ENCODE peak calls at places on chromosomes 2 and 18, in nine cellular contexts. U, H, I, Y, F, O, N, J and X are unnamed samples.

GRCh38 chr2:45237128-45237527 is 227.9 kb upstream of the SIX2 start:
- DNase-seq in Y (no peak), O (no peak), H (no peak), U (no peak), N (no peak), J (no peak), F (no peak), I (no peak), X (no peak)

GRCh38 chr2:38128653-38129052 is 52.7 kb upstream of the CYP1B1 start:
- DNase-seq in U (no peak), O (no peak), H (no peak), F (no peak), I (no peak), Y (peak; percentile 81), J (peak; percentile 52), N (no peak), X (no peak)

GRCh38 chr18:80037869-80038630 is 3.8 kb downstream of the RBFA start:
- DNase-seq in N (no peak), U (no peak), I (no peak), H (no peak), F (no peak), J (no peak), Y (no peak), O (no peak), X (no peak)

GRCh38 chr2:207470700-207471070 is 59.1 kb upstream of the CREB1 start:
- DNase-seq in N (no peak), U (no peak), J (no peak), O (no peak), Y (no peak), F (no peak), I (no peak), H (peak; percentile 49), X (no peak)

GRCh38 chr2:112181571-112182290 is 43.5 kb downstream of the FBLN7 start:
- DNase-seq in J (no peak), F (no peak), I (no peak), O (no peak), Y (no peak), U (no peak), H (no peak), N (no peak), X (no peak)

GRCh38 chr2:218285604-218286003 is 6.7 kb downstream of the TMBIM1 start:
- DNase-seq in O (peak; percentile 75), U (no peak), J (peak; percentile 50), N (no peak), I (no peak), H (no peak), F (no peak), Y (no peak), X (peak; percentile 91)

GRCh38 chr2:74831693-74832530 is 2.0 kb upstream of the HK2 start:
- DNase-seq in Y (no peak), U (no peak), F (no peak), H (no peak), O (no peak), J (no peak), N (no peak), I (no peak), X (no peak)

GRCh38 chr18:31428211-31428610 is 19.3 kb upstream of the DSG3 start:
- DNase-seq in F (no peak), H (no peak), I (no peak), O (no peak), Y (no peak), J (no peak), U (no peak), N (no peak), X (no peak)

GRCh38 chr2:37417321-37417720 is 72.9 kb downstream of the QPCT start:
- DNase-seq in Y (no peak), O (no peak), I (no peak), N (no peak), H (no peak), F (no peak), U (no peak), J (no peak), X (no peak)

GRCh38 chr2:191501390-191502168 is 176.4 kb upstream of the NABP1 start:
- DNase-seq in J (no peak), U (no peak), I (peak; percentile 48), Y (no peak), H (no peak), O (no peak), N (peak; percentile 59), F (no peak), X (no peak)

GRCh38 chr2:67451086-67451832 is 54.1 kb downstream of the ETAA1 start:
- DNase-seq in O (no peak), H (peak; percentile 2), J (no peak), N (peak; percentile 62), Y (no peak), I (no peak), U (no peak), F (no peak), X (no peak)

GRCh38 chr2:56981554-56981953 is 797.8 kb downstream of the CCDC85A start:
- DNase-seq in F (no peak), O (no peak), U (no peak), Y (no peak), J (no peak), H (no peak), N (no peak), I (no peak), X (no peak)

GRCh38 chr2:196324212-196324611 is 152.8 kb upstream of the STK17B start:
- DNase-seq in N (no peak), Y (no peak), O (no peak), I (no peak), U (no peak), J (no peak), H (no peak), F (no peak), X (no peak)

GRCh38 chr2:145860083-145860482 is 1340.2 kb upstream of the ZEB2 start:
- DNase-seq in Y (no peak), H (no peak), U (no peak), N (no peak), I (no peak), J (no peak), F (no peak), O (no peak), X (no peak)

GRCh38 chr2:28055325-28055970 is 164.9 kb downstream of the BABAM2 start:
- DNase-seq in O (no peak), U (no peak), F (no peak), J (no peak), N (peak; percentile 47), Y (no peak), H (no peak), I (no peak), X (no peak)

GRCh38 chr2:10125842-10126596 is 3.5 kb downstream of the RRM2 start:
- DNase-seq in Y (no peak), I (no peak), U (no peak), O (no peak), F (no peak), J (no peak), H (no peak), N (no peak), X (no peak)
- H3K36me3 ChIP-seq in Y (no peaks in the 10 kb centered on the region), I (peaks cover 14% of the 10 kb centered on the region), U (peaks cover 29% of the 10 kb centered on the region), O (no peaks in the 10 kb centered on the region), F (no peaks in the 10 kb centered on the region), J (no peaks in the 10 kb centered on the region), H (peaks cover 69% of the 10 kb centered on the region), N (no peaks in the 10 kb centered on the region), X (no peaks in the 10 kb centered on the region)

GRCh38 chr2:230814616-230815015 is 50.1 kb upstream of the ITM2C start:
- DNase-seq in O (no peak), Y (no peak), J (no peak), H (no peak), F (no peak), N (peak; percentile 35), U (peak; percentile 22), I (no peak), X (no peak)
- TF ChIP-seq CTCF in O (peak; percentile 29), Y (no peak), J (peak; percentile 5), H (peak; percentile 57), F (no peak), N (peak; percentile 14), U (peak; percentile 53), I (peak; percentile 59), X (peak; percentile 18)

DNA sequence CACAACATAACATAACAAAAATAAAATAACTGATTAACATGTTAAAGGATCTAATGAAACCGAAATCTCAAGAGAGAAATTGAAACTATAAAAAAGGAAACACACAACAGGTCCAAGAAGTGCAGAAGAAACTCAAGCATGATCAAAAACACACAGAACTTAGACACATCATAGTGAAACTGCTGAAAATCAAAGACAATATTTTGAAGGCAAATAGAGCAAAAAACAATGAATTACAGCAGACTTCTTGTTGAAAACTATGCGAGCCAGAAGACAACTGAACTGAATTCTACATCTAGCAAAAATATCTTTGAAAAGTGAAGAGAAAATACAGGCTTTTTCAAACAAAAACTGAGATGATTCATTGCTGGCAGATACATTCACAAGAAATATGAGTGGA is 61.3 kb downstream of the UGP2 start:
- DNase-seq in U (no peak), F (no peak), Y (no peak), I (no peak), J (no peak), N (no peak), H (no peak), O (no peak), X (no peak)
- H3K9me3 ChIP-seq in U (no peaks in the 10 kb centered on the region), F (no peaks in the 10 kb centered on the region), Y (no peaks in the 10 kb centered on the region), I (peaks cover 24% of the 10 kb centered on the region), J (no peaks in the 10 kb centered on the region), N (no peaks in the 10 kb centered on the region), H (no peaks in the 10 kb centered on the region), O (peaks cover 23% of the 10 kb centered on the region), X (no peaks in the 10 kb centered on the region)

GRCh38 chr18:21550510-21550970 is 50.0 kb downstream of the ESCO1 start:
- DNase-seq in N (no peak), I (no peak), H (no peak), O (no peak), F (no peak), J (no peak), U (no peak), Y (no peak), X (no peak)
- H3K36me3 ChIP-seq in N (peaks cover 2% of the 10 kb centered on the region), I (peaks cover 27% of the 10 kb centered on the region), H (no peaks in the 10 kb centered on the region), O (peaks cover 34% of the 10 kb centered on the region), F (peaks cover 24% of the 10 kb centered on the region), J (no peaks in the 10 kb centered on the region), U (no peaks in the 10 kb centered on the region), Y (peaks cover 11% of the 10 kb centered on the region), X (no peaks in the 10 kb centered on the region)

DNA sequence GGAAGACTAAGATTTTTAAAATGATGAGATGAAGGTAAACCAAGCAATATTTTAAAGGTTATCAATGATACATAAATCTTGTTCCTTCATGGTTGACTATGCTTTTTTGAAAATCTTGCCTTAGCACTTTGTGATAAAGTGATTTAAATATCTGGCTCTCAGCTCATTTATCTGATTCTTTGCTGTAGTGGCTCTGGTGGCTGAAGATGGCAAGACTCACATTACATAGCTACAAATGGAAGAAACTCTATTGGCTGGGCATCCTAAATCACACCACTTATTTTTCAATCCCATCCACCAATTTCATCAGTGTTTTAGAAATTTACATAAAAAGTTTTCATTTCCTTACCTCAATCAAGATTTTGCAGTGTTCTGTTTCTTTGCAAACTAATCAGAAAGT is 16.6 kb upstream of the APCDD1 start:
- DNase-seq in O (no peak), F (no peak), Y (no peak), H (no peak), U (no peak), N (no peak), J (no peak), I (no peak), X (no peak)
- TF ChIP-seq CTCF in O (no peak), F (peak; percentile 20), Y (no peak), H (no peak), U (peak; percentile 57), N (peak; percentile 8), J (no peak), I (no peak), X (no peak)

DNA sequence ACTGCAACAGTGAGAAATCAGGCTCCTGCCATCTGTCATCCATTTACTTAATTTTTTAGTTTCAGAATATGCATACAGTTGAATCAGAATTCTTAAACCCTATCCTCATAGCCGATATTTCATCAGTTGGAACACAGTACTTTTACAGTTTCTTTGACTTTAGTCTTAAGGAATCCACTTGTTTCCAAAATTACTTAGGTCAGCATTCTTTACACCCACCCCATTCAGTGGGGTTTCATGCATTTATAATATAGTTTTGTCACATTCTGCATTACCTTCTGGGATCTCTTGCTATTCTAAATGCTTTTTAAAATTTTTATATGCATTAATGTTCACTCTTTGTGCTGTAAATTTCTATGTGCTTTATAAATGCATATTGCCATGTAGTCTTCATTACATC is 400.4 kb upstream of the LRRTM4 start:
- DNase-seq in N (no peak), I (no peak), Y (no peak), F (no peak), U (no peak), H (no peak), O (no peak), J (no peak), X (no peak)
- H3K9me3 ChIP-seq in N (peaks cover 2% of the 10 kb centered on the region), I (no peaks in the 10 kb centered on the region), Y (no peaks in the 10 kb centered on the region), F (no peaks in the 10 kb centered on the region), U (no peaks in the 10 kb centered on the region), H (no peaks in the 10 kb centered on the region), O (peaks cover 4% of the 10 kb centered on the region), J (no peaks in the 10 kb centered on the region), X (no peaks in the 10 kb centered on the region)